ENCODE peak calls at places on chromosome 13, in nine cellular contexts. N is psoas muscle, W is right lobe of liver, Z is fibroblast of mammary gland, Q is astrocyte of the spinal cord, X is right atrium auricular region, M is fibroblast of lung, C is PC-3, L is IMR-90. K is an unnamed sample.

GRCh38 chr13:28440774-28441532 is 54.0 kb downstream of the FLT1 start:
- DNase-seq in Z (no peak), Q (no peak), L (no peak), M (no peak), N (no peak), X (no peak), W (no peak), C (no peak), K (no peak)

GRCh38 chr13:29472317-29472961 is 123.0 kb downstream of the SLC7A1 start:
- DNase-seq in L (peak; percentile 58), M (peak; percentile 64), Q (peak; percentile 56), W (no peak), N (no peak), X (peak; percentile 52), Z (peak; percentile 71), C (peak; percentile 67), K (peak; percentile 80)

GRCh38 chr13:106496072-106496997 is 39.1 kb downstream of the EFNB2 start:
- DNase-seq in C (no peak), L (no peak), W (no peak), Q (no peak), Z (no peak), M (no peak), X (no peak), N (no peak), K (no peak)

GRCh38 chr13:39245688-39246087 is 207.4 kb downstream of the NHLRC3 start:
- DNase-seq in M (no peak), W (no peak), Z (no peak), N (no peak), C (no peak), Q (no peak), X (no peak), L (no peak), K (no peak)

GRCh38 chr13:49869514-49869913 is 66.6 kb downstream of the SPRYD7 start:
- DNase-seq in N (no peak), Z (peak; percentile 47), Q (peak; percentile 22), L (peak; percentile 36), X (no peak), M (peak; percentile 33), W (no peak), C (peak; percentile 15), K (peak; percentile 72)

GRCh38 chr13:86976521-86977324 is 694.4 kb upstream of the SLITRK5 start:
- DNase-seq in C (peak; percentile 4), M (peak; percentile 9), Q (peak; percentile 12), N (no peak), W (no peak), X (no peak), Z (peak; percentile 40), L (peak; percentile 49), K (peak; percentile 26)

GRCh38 chr13:33153421-33154381 is 131.9 kb downstream of the STARD13 start:
- DNase-seq in Q (peak; percentile 91), N (no peak), M (no peak), Z (peak; percentile 45), C (peak; percentile 36), X (peak; percentile 75), W (peak; percentile 42), L (peak; percentile 38), K (peak; percentile 87)

GRCh38 chr13:49503951-49504350 is 8.2 kb downstream of the PHF11 start:
- DNase-seq in C (no peak), N (no peak), X (no peak), Z (peak; percentile 18), M (no peak), W (no peak), Q (no peak), L (peak; percentile 51), K (peak; percentile 34)

GRCh38 chr13:52850396-52851152 is 2.1 kb upstream of the PCDH8 start:
- DNase-seq in N (peak; percentile 85), W (peak; percentile 56), L (peak; percentile 7), Z (peak; percentile 34), X (peak; percentile 68), Q (peak; percentile 30), C (peak; percentile 38), M (peak; percentile 48), K (peak; percentile 27)

GRCh38 chr13:31204592-31204991 is 4.8 kb downstream of the B3GLCT start:
- DNase-seq in M (peak; percentile 44), Z (peak; percentile 84), L (peak; percentile 60), W (no peak), Q (peak; percentile 43), X (no peak), N (no peak), C (peak; percentile 68), K (peak; percentile 66)

GRCh38 chr13:33276581-33276980 is 9.0 kb downstream of the STARD13 start:
- DNase-seq in C (no peak), W (no peak), Z (no peak), N (no peak), Q (peak; percentile 51), L (no peak), X (no peak), M (no peak), K (peak; percentile 49)

GRCh38 chr13:38686635-38687245 is at the start of gene FREM2:
- DNase-seq in X (no peak), L (no peak), Q (peak; percentile 40), W (peak; percentile 53), Z (no peak), M (peak; percentile 30), C (peak; percentile 15), N (peak; percentile 66), K (peak; percentile 29)

GRCh38 chr13:44355643-44356042 is 18.0 kb upstream of the SERP2 start:
- DNase-seq in N (no peak), Q (no peak), W (no peak), X (no peak), C (no peak), Z (no peak), M (no peak), L (no peak), K (no peak)

DNA sequence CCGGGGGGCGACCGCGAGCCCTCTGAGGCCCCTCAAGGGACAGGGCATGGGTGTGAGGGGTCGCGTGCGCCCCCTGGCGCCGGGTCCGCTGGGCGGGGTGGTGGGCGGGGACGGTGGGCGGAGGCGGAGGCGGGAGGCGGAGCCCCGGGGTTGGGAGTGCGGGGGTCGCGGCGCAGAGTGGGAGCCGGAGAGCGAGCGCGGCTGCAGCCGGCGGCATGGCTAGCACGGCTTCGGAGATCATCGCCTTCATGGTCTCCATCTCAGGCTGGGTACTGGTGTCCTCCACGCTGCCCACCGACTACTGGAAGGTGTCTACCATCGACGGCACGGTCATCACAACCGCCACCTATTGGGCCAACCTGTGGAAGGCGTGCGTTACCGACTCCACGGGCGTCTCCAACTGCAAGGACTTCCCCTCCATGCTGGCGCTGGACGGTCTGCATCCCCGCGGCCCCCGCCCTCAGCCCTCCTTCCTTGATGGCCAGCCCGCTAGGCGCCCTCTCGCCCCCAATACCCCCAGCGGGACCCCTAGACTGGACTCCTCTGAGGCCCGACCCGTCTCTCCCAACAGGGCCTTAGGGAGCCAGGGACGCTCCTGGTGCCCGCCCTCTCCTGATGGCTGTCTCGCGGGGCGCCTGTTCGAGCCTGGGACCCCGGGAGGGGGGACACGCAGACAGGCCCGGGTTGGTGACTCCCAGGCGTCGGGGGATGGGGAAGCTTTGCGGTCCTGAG is at the start of gene CLDN10:
- DNase-seq in M (no peak), X (no peak), Z (no peak), N (no peak), C (no peak), W (no peak), Q (no peak), L (no peak), K (no peak)
- H3K4me3 ChIP-seq in M (no peak within 1 kb of the TSS), X (no peak within 1 kb of the TSS), Z (no peak within 1 kb of the TSS), N (peak within 1 kb of the TSS; percentile 44), C (peak within 1 kb of the TSS; percentile 48), W (no peak within 1 kb of the TSS), Q (peak within 1 kb of the TSS; percentile 10), L (no peak within 1 kb of the TSS), K (peak within 1 kb of the TSS; percentile 8)

GRCh38 chr13:40770934-40771618 is at the start of gene MRPS31:
- DNase-seq in W (peak; percentile 99), M (peak; percentile 95), Z (peak; percentile 94), N (peak; percentile 97), C (peak; percentile 89), X (peak; percentile 97), L (peak; percentile 91), Q (peak; percentile 96), K (peak; percentile 97)
- TF ChIP-seq CTCF in W (no peak), M (no peak), Z (no peak), N (no peak), C (no peak), X (no peak), L (no peak), Q (no peak), K (peak; percentile 10)

DNA sequence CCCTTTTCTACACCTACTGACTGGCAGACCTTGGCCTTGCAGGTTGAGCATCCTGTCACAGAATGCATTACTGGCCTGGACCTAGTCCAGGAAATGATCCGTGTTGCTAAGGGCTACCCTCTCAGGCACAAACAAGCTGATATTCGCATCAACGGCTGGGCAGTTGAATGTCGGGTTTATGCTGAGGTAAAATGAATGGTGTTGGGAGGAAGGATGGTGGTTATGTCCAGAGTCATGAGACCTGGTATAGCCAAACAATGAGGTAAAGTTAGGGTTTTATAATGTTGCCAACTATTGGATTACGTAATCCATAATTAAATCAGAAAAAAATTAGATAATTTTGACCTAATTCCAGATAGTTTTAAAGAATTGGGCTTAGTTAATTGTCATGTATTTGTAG is 212.5 kb downstream of the PCCA start:
- DNase-seq in L (no peak), N (no peak), X (no peak), M (no peak), W (no peak), Q (no peak), Z (peak; percentile 4), C (no peak), K (no peak)
- H3K4me3 ChIP-seq in L (no peak overlapping the region), N (no peak overlapping the region), X (no peak overlapping the region), M (no peak overlapping the region), W (no peak overlapping the region), Q (no peak overlapping the region), Z (no peak overlapping the region), C (no peak overlapping the region), K (no peak overlapping the region)

GRCh38 chr13:22175815-22176214 is 504.9 kb downstream of the FGF9 start:
- DNase-seq in N (no peak), M (no peak), Q (no peak), C (no peak), Z (no peak), X (no peak), W (no peak), L (no peak), K (no peak)

GRCh38 chr13:22173605-22174004 is 502.7 kb downstream of the FGF9 start:
- DNase-seq in L (peak; percentile 90), C (peak; percentile 24), M (peak; percentile 71), W (no peak), Z (peak; percentile 49), Q (peak; percentile 35), N (no peak), X (no peak), K (peak; percentile 4)

GRCh38 chr13:22178878-22179277 is 508.0 kb downstream of the FGF9 start:
- DNase-seq in W (no peak), N (no peak), X (no peak), Z (no peak), C (no peak), M (no peak), Q (no peak), L (no peak), K (no peak)

GRCh38 chr13:22176968-22177545 is 506.2 kb downstream of the FGF9 start:
- DNase-seq in X (no peak), Q (no peak), M (peak; percentile 7), N (no peak), C (no peak), Z (no peak), L (peak; percentile 43), W (no peak), K (no peak)

DNA sequence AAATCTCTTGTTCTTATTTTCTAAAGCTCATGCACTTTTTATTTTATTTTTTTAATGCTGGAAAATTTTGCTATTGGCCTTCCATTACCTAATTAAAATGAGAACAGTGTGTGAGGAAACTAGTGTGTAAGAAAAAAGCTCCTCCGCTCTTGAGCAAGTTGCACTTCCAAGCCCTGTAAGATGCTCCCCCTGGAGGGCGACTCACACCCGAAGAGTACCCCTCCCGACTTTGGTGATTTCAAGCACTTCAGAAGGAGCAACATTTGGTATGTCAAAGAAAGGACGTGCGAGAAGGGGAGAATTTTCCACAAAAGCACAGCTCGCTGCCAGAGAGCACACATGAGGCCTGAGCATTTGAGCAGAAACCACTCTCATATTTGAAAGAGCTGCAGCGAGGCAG is 504.3 kb downstream of the FGF9 start:
- DNase-seq in Z (no peak), L (no peak), Q (no peak), W (no peak), M (no peak), C (no peak), N (no peak), X (no peak), K (no peak)
- TF ChIP-seq CTCF in Z (no peak), L (no peak), Q (no peak), W (no peak), M (no peak), C (no peak), N (no peak), X (no peak), K (no peak)

K was measured in choroid plexus epithelial cell.